ENCODE peak calls at places on chromosome 13, in seven cellular contexts. B is activated B cell treated with CpG ODN at 0.5 μM for 24 hours, M is activated T-cell treated with anti-CD3 and anti-CD28 coated beads for 1 hour, K is GM13977, G is cardiac fibroblast, E is NCI-H446 treated with DMSO at 0.1 percent for 48 hours, O is HCEC 1CT. P is an unnamed sample.

GRCh38 chr13:94646904-94647303 is 45.2 kb downstream of the GPR180 start:
- DNase-seq in G (no peak), B (no peak), M (no peak), K (peak; percentile 15), O (no peak), E (no peak), P (no peak)

GRCh38 chr13:69010789-69011188 is 1096.8 kb upstream of the ATXN8OS start:
- DNase-seq in E (no peak), K (no peak), M (no peak), O (no peak), G (no peak), B (no peak), P (no peak)

GRCh38 chr13:28429685-28430290 is 65.1 kb downstream of the FLT1 start:
- DNase-seq in M (no peak), E (no peak), K (peak; percentile 50), B (peak; percentile 19), O (peak; percentile 11), G (peak; percentile 13), P (no peak)

GRCh38 chr13:43167058-43167457 is 143.7 kb downstream of the DNAJC15 start:
- DNase-seq in G (no peak), O (no peak), K (no peak), E (no peak), M (no peak), B (no peak), P (no peak)

GRCh38 chr13:85661639-85662038 is 137.6 kb downstream of the SLITRK6 start:
- DNase-seq in E (no peak), M (no peak), O (no peak), K (no peak), G (no peak), B (no peak), P (no peak)

GRCh38 chr13:83449666-83450395 is 432.4 kb downstream of the SLITRK1 start:
- DNase-seq in K (no peak), E (no peak), O (peak; percentile 85), G (peak; percentile 53), M (no peak), B (no peak), P (no peak)

GRCh38 chr13:111215081-111216047 is 100.3 kb downstream of the ARHGEF7 start:
- DNase-seq in O (no peak), E (no peak), G (no peak), M (no peak), K (no peak), B (no peak), P (no peak)

GRCh38 chr13:80342541-80343371 is 1.8 kb upstream of the SPRY2 start:
- DNase-seq in E (no peak), G (peak; percentile 82), B (peak; percentile 74), K (peak; percentile 79), M (peak; percentile 60), O (peak; percentile 60), P (peak; percentile 79)

GRCh38 chr13:83634601-83635000 is 247.7 kb downstream of the SLITRK1 start:
- DNase-seq in M (no peak), E (no peak), O (no peak), K (no peak), G (no peak), B (no peak), P (no peak)

GRCh38 chr13:106911602-106912001 is 343.7 kb upstream of the ARGLU1 start:
- DNase-seq in K (no peak), O (no peak), M (no peak), G (no peak), E (no peak), B (no peak), P (no peak)

GRCh38 chr13:101343128-101343787 is 73.0 kb downstream of the NALCN start:
- DNase-seq in O (peak; percentile 53), B (no peak), K (no peak), E (no peak), M (no peak), G (peak; percentile 62), P (no peak)

GRCh38 chr13:35411059-35411744 is 65.3 kb downstream of the MAB21L1 start:
- DNase-seq in E (no peak), O (no peak), K (no peak), B (no peak), G (no peak), M (no peak), P (no peak)

GRCh38 chr13:42549555-42549941 is 24.4 kb upstream of the TNFSF11 start:
- DNase-seq in G (no peak), B (no peak), E (no peak), M (no peak), K (no peak), O (no peak), P (no peak)

GRCh38 chr13:32264407-32264806 is 50.8 kb downstream of the ZAR1L start:
- DNase-seq in E (no peak), G (peak; percentile 82), K (no peak), O (peak; percentile 56), B (no peak), M (no peak), P (no peak)

GRCh38 chr13:97388385-97388784 is 45.6 kb upstream of the RAP2A start:
- DNase-seq in B (no peak), O (no peak), K (no peak), M (no peak), E (no peak), G (no peak), P (no peak)

GRCh38 chr13:61024046-61024445 is 391.6 kb downstream of the PCDH20 start:
- DNase-seq in G (no peak), M (no peak), O (no peak), E (no peak), B (no peak), K (no peak), P (no peak)

GRCh38 chr13:110044521-110045200 is 258.3 kb upstream of the IRS2 start:
- DNase-seq in K (no peak), E (no peak), G (peak; percentile 54), M (no peak), B (no peak), O (no peak), P (no peak)

GRCh38 chr13:36913463-36913862 is 6.6 kb downstream of the SMAD9 start:
- DNase-seq in G (no peak), O (no peak), B (no peak), M (no peak), K (no peak), E (no peak), P (no peak)

GRCh38 chr13:67951431-67951830 is 721.3 kb upstream of the PCDH9 start:
- DNase-seq in G (no peak), B (no peak), K (no peak), M (no peak), O (no peak), E (no peak), P (no peak)

GRCh38 chr13:53336441-53337160 is 308.0 kb downstream of the OLFM4 start:
- DNase-seq in M (no peak), E (no peak), B (no peak), K (no peak), O (no peak), G (no peak), P (no peak)

GRCh38 chr13:27404680-27405079 is 19.7 kb upstream of the GTF3A start:
- DNase-seq in B (no peak), K (no peak), G (no peak), O (no peak), E (no peak), M (no peak), P (no peak)

GRCh38 chr13:112170823-112171569 is 104.0 kb downstream of the SOX1 start:
- DNase-seq in O (no peak), G (no peak), K (no peak), M (no peak), B (no peak), E (no peak), P (no peak)

GRCh38 chr13:51323824-51324511 is 15.5 kb upstream of the SERPINE3 start:
- DNase-seq in K (no peak), B (no peak), M (no peak), G (no peak), O (no peak), E (no peak), P (no peak)

GRCh38 chr13:49649963-49650312 is 21.6 kb downstream of the ARL11 start:
- DNase-seq in E (no peak), M (no peak), K (no peak), G (no peak), B (no peak), O (peak; percentile 48), P (no peak)

GRCh38 chr13:28527629-28528028 is 32.7 kb upstream of the FLT1 start:
- DNase-seq in M (no peak), K (no peak), O (no peak), E (no peak), B (peak; percentile 48), G (no peak), P (no peak)

GRCh38 chr13:100392709-100393630 is 195.6 kb downstream of the GGACT start:
- DNase-seq in E (peak; percentile 44), G (peak; percentile 99), B (no peak), O (peak; percentile 99), K (peak; percentile 26), M (peak; percentile 33), P (peak; percentile 28)

GRCh38 chr13:40272776-40273139 is 393.7 kb downstream of the FOXO1 start:
- DNase-seq in M (no peak), B (no peak), O (no peak), G (peak; percentile 69), K (no peak), E (no peak), P (no peak)

GRCh38 chr13:113545931-113546516 is 38.5 kb upstream of the TFDP1 start:
- DNase-seq in M (no peak), B (no peak), G (no peak), O (no peak), K (no peak), E (no peak), P (no peak)

GRCh38 chr13:37102896-37103295 is 2.6 kb downstream of the CSNK1A1L start:
- DNase-seq in K (no peak), E (no peak), G (peak; percentile 24), B (no peak), O (no peak), M (no peak), P (no peak)

GRCh38 chr13:39405596-39405995 is 197.4 kb downstream of the LHFPL6 start:
- DNase-seq in O (no peak), B (no peak), E (no peak), G (no peak), M (no peak), K (no peak), P (no peak)

GRCh38 chr13:19791953-19792537 is 9.3 kb upstream of the PSPC1 start:
- DNase-seq in O (no peak), K (no peak), G (no peak), E (no peak), M (no peak), B (no peak), P (no peak)

GRCh38 chr13:97621631-97622030 is 187.7 kb downstream of the RAP2A start:
- DNase-seq in E (no peak), B (no peak), K (no peak), M (no peak), G (no peak), O (no peak), P (no peak)

P was measured in GM13976.